ENCODE peak calls at places on chromosomes 12 and 14, in ten cellular contexts. R is PC-3, L is pancreas, D is left lung, C is GM06990, K is fibroblast of lung, Y is prostate gland, V is astrocyte, W is lower lobe of right lung, E is WERI-Rb-1. N is an unnamed sample. For H3K27me3, the result is how much of the 10 kb centered on the place peaks cover.

GRCh38 chr14:65849558-65849957 is 437.0 kb downstream of the FUT8 start:
- DNase-seq in R (no peak), L (no peak), D (no peak), C (no peak), K (no peak), Y (no peak), V (no peak), W (no peak), E (peak), N (no peak)

GRCh38 chr12:108589028-108589839 is 8.7 kb downstream of the TMEM119 start:
- DNase-seq in R (no peak), L (peak), D (no peak), C (no peak), K (peak), Y (no peak), V (peak), W (no peak), E (no peak), N (no peak)

GRCh38 chr14:60094306-60094897 is 2.7 kb downstream of the PCNX4 start:
- DNase-seq in R (peak), L (no peak), D (no peak), C (no peak), K (peak), Y (no peak), V (peak), W (no peak), E (no peak), N (no peak)

GRCh38 chr12:111685322-111685810 is 390 bp downstream of the BRAP start:
- DNase-seq in R (peak), L (no peak), D (no peak), C (no peak), K (no peak), Y (no peak), V (no peak), W (peak), E (peak), N (no peak)

GRCh38 chr14:64726585-64726890 is 22.3 kb downstream of the PLEKHG3 start:
- DNase-seq in R (peak), L (peak), D (no peak), C (no peak), K (peak), Y (no peak), V (peak), W (no peak), E (peak), N (no peak)

GRCh38 chr12:116559080-116559329 is 176 bp upstream of the MAP1LC3B2 start:
- DNase-seq in R (no peak), L (no peak), D (no peak), C (no peak), K (no peak), Y (no peak), V (no peak), W (no peak), E (no peak), N (no peak)

GRCh38 chr14:95712398-95712797 is 1.5 kb downstream of the TCL1A start:
- DNase-seq in R (no peak), L (no peak), D (no peak), C (no peak), K (no peak), Y (no peak), V (no peak), W (no peak), E (no peak), N (no peak)

GRCh38 chr14:62162998-62163589 is 400.9 kb downstream of the SNAPC1 start:
- DNase-seq in R (peak), L (no peak), D (no peak), C (no peak), K (peak), Y (peak), V (peak), W (no peak), E (peak), N (no peak)

GRCh38 chr14:94764573-94764972 is 5.3 kb downstream of the GSC start:
- DNase-seq in R (no peak), L (no peak), D (no peak), C (no peak), K (no peak), Y (no peak), V (no peak), W (no peak), E (no peak), N (no peak)

GRCh38 chr12:90510948-90511347 is 444.0 kb downstream of the CCER1 start:
- DNase-seq in R (peak), L (no peak), D (no peak), C (no peak), K (peak), Y (no peak), V (peak), W (no peak), E (no peak), N (no peak)

GRCh38 chr14:106842687-106843086 is 1316.3 kb downstream of the TMEM121 start:
- DNase-seq in R (peak), L (peak), D (peak), C (no peak), K (no peak), Y (no peak), V (no peak), W (no peak), E (peak), N (no peak)

GRCh38 chr12:96244826-96245225 is 50.7 kb downstream of the ELK3 start:
- DNase-seq in R (no peak), L (no peak), D (no peak), C (no peak), K (no peak), Y (no peak), V (no peak), W (no peak), E (no peak), N (no peak)

GRCh38 chr14:83006071-83006670 is 1472.5 kb upstream of the SEL1L start:
- DNase-seq in R (no peak), L (peak), D (no peak), C (no peak), K (no peak), Y (no peak), V (no peak), W (no peak), E (peak), N (no peak)

GRCh38 chr12:123580772-123581171 is 3.6 kb upstream of the TMED2 start:
- DNase-seq in R (peak), L (no peak), D (no peak), C (no peak), K (no peak), Y (no peak), V (no peak), W (no peak), E (no peak), N (no peak)

GRCh38 chr14:104985675-104986486 is at the start of gene CLBA1:
- DNase-seq in R (peak), L (peak), D (peak), C (peak), K (peak), Y (peak), V (peak), W (peak), E (peak), N (no peak)

GRCh38 chr14:59262717-59263469 is 74.4 kb downstream of the DAAM1 start:
- DNase-seq in R (peak), L (no peak), D (no peak), C (no peak), K (no peak), Y (peak), V (no peak), W (no peak), E (no peak), N (no peak)

GRCh38 chr12:71216725-71217579 is 59.2 kb upstream of the TSPAN8 start:
- DNase-seq in R (peak), L (peak), D (no peak), C (no peak), K (peak), Y (peak), V (peak), W (no peak), E (peak), N (no peak)

GRCh38 chr12:50505386-50505827 is 622 bp downstream of the DIP2B start:
- DNase-seq in R (peak), L (no peak), D (peak), C (no peak), K (peak), Y (peak), V (no peak), W (no peak), E (no peak), N (no peak)

GRCh38 chr14:69900603-69901002 is 21.4 kb downstream of the SMOC1 start:
- DNase-seq in R (no peak), L (no peak), D (no peak), C (no peak), K (no peak), Y (no peak), V (no peak), W (no peak), E (no peak), N (no peak)

GRCh38 chr14:55104051-55104954 is 24.7 kb upstream of the LGALS3 start:
- DNase-seq in R (no peak), L (no peak), D (no peak), C (no peak), K (no peak), Y (no peak), V (no peak), W (no peak), E (no peak), N (no peak)

GRCh38 chr14:77988966-77989365 is 181.2 kb upstream of the NRXN3 start:
- DNase-seq in R (peak), L (no peak), D (no peak), C (no peak), K (peak), Y (no peak), V (peak), W (no peak), E (peak), N (peak)

GRCh38 chr14:24411468-24412454 is 13.0 kb downstream of the NYNRIN start:
- DNase-seq in R (peak), L (no peak), D (no peak), C (no peak), K (peak), Y (no peak), V (peak), W (no peak), E (peak), N (no peak)

GRCh38 chr14:79967001-79967400 is 244.3 kb downstream of the DIO2 start:
- DNase-seq in R (peak), L (no peak), D (no peak), C (no peak), K (peak), Y (no peak), V (peak), W (no peak), E (no peak), N (no peak)

GRCh38 chr14:95330591-95331370 is 11.1 kb upstream of the CLMN start:
- DNase-seq in R (no peak), L (no peak), D (no peak), C (no peak), K (no peak), Y (no peak), V (no peak), W (no peak), E (no peak), N (no peak)

GRCh38 chr12:94673951-94674570 is 23.7 kb upstream of the TMCC3 start:
- DNase-seq in R (no peak), L (no peak), D (no peak), C (no peak), K (no peak), Y (no peak), V (no peak), W (no peak), E (no peak), N (no peak)

GRCh38 chr12:97142737-97143450 is 235.8 kb downstream of the NEDD1 start:
- DNase-seq in R (no peak), L (no peak), D (no peak), C (no peak), K (peak), Y (no peak), V (no peak), W (no peak), E (peak), N (no peak)

GRCh38 chr12:103128862-103129501 is 171.5 kb downstream of the ASCL1 start:
- DNase-seq in R (no peak), L (peak), D (no peak), C (no peak), K (no peak), Y (no peak), V (no peak), W (no peak), E (no peak), N (no peak)

GRCh38 chr14:68546839-68547238 is 246.0 kb downstream of the ZFP36L1 start:
- DNase-seq in R (peak), L (no peak), D (no peak), C (no peak), K (peak), Y (no peak), V (peak), W (no peak), E (no peak), N (peak)

GRCh38 chr12:30752255-30752654 is 2.5 kb downstream of the CAPRIN2 start:
- DNase-seq in R (no peak), L (no peak), D (no peak), C (no peak), K (no peak), Y (no peak), V (no peak), W (no peak), E (no peak), N (no peak)

GRCh38 chr12:41983896-41984295 is 160.8 kb downstream of the GXYLT1 start:
- DNase-seq in R (no peak), L (no peak), D (no peak), C (no peak), K (no peak), Y (no peak), V (no peak), W (no peak), E (no peak), N (no peak)

GRCh38 chr12:75665216-75665615 is 153.8 kb upstream of the KRR1 start:
- DNase-seq in R (no peak), L (no peak), D (no peak), C (no peak), K (peak), Y (no peak), V (peak), W (no peak), E (no peak), N (peak)

GRCh38 chr14:59905193-59905592 is 14.8 kb upstream of the LRRC9 start:
- DNase-seq in R (peak), L (no peak), D (no peak), C (no peak), K (peak), Y (no peak), V (peak), W (no peak), E (no peak), N (no peak)

GRCh38 chr12:24853588-24853987 is 95.3 kb downstream of the BCAT1 start:
- DNase-seq in R (no peak), L (no peak), D (no peak), C (no peak), K (peak), Y (no peak), V (peak), W (no peak), E (no peak), N (no peak)

GRCh38 chr12:103560604-103561101 is 26.4 kb upstream of the STAB2 start:
- DNase-seq in R (peak), L (no peak), D (no peak), C (no peak), K (peak), Y (no peak), V (peak), W (no peak), E (no peak), N (peak)

GRCh38 chr14:98136019-98136418 is 1136.0 kb downstream of the BCL11B start:
- DNase-seq in R (no peak), L (no peak), D (no peak), C (no peak), K (no peak), Y (no peak), V (no peak), W (no peak), E (no peak), N (no peak)

GRCh38 chr14:98140862-98141261 is 1131.1 kb downstream of the BCL11B start:
- DNase-seq in R (no peak), L (no peak), D (no peak), C (no peak), K (no peak), Y (no peak), V (no peak), W (no peak), E (no peak), N (no peak)

GRCh38 chr14:98136420-98136819 is 1135.6 kb downstream of the BCL11B start:
- DNase-seq in R (no peak), L (no peak), D (no peak), C (no peak), K (no peak), Y (no peak), V (no peak), W (no peak), E (no peak), N (no peak)

GRCh38 chr14:98137626-98138025 is 1134.4 kb downstream of the BCL11B start:
- DNase-seq in R (no peak), L (no peak), D (no peak), C (no peak), K (no peak), Y (no peak), V (no peak), W (no peak), E (no peak), N (no peak)

GRCh38 chr14:98138666-98139065 is 1133.3 kb downstream of the BCL11B start:
- DNase-seq in R (peak), L (no peak), D (no peak), C (no peak), K (peak), Y (peak), V (no peak), W (no peak), E (peak), N (no peak)
- TF ChIP-seq CTCF in R (peak), L (no peak), D (peak), C (peak), K (no peak), Y (peak), V (peak), W (peak), E (peak), N (no peak)

DNA sequence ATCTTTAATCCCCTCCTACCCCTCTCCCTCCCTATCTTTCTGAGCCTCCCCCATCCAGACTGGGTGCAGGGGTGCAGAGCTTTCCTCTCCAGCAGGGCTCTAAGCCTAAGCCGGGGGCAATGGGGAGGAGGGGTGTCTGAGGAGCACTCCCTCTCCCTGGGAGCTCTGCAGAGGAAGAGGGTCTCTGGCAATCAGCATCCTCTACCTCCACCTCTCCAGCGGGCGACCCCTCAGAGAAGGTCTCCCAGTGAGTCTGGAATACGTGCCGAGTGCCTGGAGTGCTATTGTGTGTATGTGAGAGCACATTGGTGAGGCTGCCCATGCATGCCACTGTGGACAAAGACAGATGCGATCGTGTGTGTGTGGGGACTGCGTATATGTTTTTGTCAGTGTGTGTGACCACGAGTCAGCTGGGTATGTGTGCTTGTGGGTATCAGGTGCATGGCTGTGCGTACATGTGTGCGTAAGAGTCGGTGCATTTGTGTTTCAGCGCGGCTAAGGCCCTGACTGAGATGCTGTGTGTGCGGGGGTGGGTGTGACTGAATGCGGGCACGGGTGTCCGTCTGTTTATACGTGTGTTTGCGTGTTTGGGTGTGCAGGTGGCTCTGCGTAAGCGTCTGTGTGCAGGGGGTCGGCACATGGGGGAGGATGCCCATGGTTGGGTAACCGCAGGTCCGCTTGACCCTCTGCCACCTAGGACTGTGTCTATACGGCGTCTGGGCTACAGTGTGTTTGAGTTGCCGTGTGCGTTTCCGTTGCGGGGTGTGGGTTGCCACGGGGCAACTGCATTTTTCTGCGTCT is 905 bp upstream of the DLK1 start:
- DNase-seq in R (no peak), L (no peak), D (peak), C (no peak), K (no peak), Y (no peak), V (no peak), W (no peak), E (no peak), N (no peak)
- H3K27me3 ChIP-seq in R (half or more), L (under half), D (under half), C (under half), K (under half), Y (under half), V (half or more), W (half or more), E (under half), N (under half)

GRCh38 chr12:130714591-130715149 is 1.4 kb downstream of the RIMBP2 start:
- DNase-seq in R (no peak), L (no peak), D (no peak), C (no peak), K (no peak), Y (no peak), V (no peak), W (no peak), E (peak), N (no peak)
- H3K4me3 ChIP-seq in R (no peak), L (no peak), D (no peak), C (peak), K (no peak), Y (peak), V (no peak), W (peak), E (peak), N (no peak)

DNA sequence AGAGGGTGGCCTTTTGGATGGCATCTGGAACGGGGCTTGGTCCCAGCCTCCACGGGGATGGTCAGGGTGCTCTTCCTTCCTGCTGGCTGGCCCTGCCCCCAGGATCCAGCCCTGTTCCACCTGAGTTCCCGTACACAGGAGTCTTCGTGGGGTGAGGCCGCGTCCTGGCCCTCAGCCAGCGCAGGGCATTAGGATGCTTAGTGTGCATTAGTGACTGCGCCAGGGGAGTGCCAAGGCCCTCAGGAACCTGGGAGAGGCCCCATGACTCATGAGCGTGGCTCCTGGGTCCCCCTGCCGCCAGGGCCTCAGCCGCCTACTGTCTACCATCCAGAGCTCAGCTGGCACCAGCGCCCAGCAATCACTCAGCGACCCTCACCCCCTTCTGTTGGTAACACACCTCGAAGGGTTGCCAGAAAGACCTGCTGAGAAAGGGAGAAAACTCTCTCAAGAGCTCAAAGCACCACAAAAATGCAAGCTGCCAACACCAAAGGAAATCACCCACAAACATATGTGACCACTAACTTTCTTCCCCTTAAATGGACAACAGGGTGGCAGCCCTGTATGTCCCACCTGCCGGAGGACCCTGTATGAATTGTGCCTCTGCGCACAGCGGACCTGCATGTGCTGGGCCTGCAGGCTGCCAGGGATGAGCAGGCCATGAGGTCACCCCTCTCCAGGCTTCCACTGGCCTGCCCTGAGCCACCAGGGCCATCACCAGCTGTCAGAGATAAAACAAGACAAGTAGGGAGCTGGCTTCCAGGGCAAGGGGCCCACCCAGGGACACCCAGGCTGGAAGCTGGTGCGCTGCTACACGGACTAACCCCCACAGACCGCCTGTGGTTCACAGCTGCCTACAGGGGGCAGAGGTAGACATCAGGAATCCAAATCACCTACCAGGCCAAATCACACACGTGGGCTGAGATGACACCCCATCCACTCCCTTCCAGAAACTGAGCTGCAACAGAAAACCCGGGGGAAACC is 28.7 kb downstream of the CCDC85C start:
- DNase-seq in R (peak), L (peak), D (peak), C (no peak), K (peak), Y (peak), V (peak), W (peak), E (peak), N (no peak)
- TF ChIP-seq CTCF in R (peak), L (no peak), D (no peak), C (peak), K (peak), Y (no peak), V (peak), W (peak), E (peak), N (peak)